ENCODE peak calls at places on chromosomes 3 and 15, in five cellular contexts. Y is A673, D is SHP77 treated with DMSO at 0.1 percent for 48 hours, Z is astrocyte of the cerebellum, P is COR-L47. L is an unnamed sample.

GRCh38 chr15:67137951-67138935 is 72.8 kb downstream of the SMAD3 start:
- DNase-seq in P (no peak), Y (no peak), Z (no peak), D (no peak), L (no peak)

GRCh38 chr3:101676219-101676764 is 640 bp downstream of the ZBTB11 start:
- DNase-seq in Y (peak; percentile 98), D (no peak), P (no peak), Z (peak; percentile 88), L (peak; percentile 96)

GRCh38 chr3:12983326-12983725 is 89.9 kb downstream of the IQSEC1 start:
- DNase-seq in P (no peak), Y (no peak), Z (no peak), D (no peak), L (no peak)

GRCh38 chr3:24060055-24060454 is 115.0 kb downstream of the NR1D2 start:
- DNase-seq in P (no peak), Z (peak; percentile 68), D (no peak), Y (no peak), L (no peak)

GRCh38 chr15:48002772-48003171 is 118.0 kb upstream of the SLC24A5 start:
- DNase-seq in Z (no peak), Y (no peak), D (no peak), P (peak; percentile 21), L (no peak)

GRCh38 chr3:139120336-139120971 is 75.8 kb upstream of the PRR23C start:
- DNase-seq in P (peak; percentile 22), D (no peak), Y (no peak), Z (peak; percentile 18), L (no peak)

GRCh38 chr3:64730651-64731050 is 42.9 kb upstream of the ADAMTS9 start:
- DNase-seq in Y (no peak), P (no peak), Z (no peak), D (no peak), L (no peak)

GRCh38 chr15:83210619-83211018 is 3.0 kb upstream of the HDGFL3 start:
- DNase-seq in P (peak; percentile 79), D (peak; percentile 24), Y (no peak), Z (no peak), L (peak; percentile 1)

GRCh38 chr3:107410606-107411005 is 33.4 kb downstream of the CCDC54 start:
- DNase-seq in D (no peak), Z (no peak), P (no peak), Y (no peak), L (no peak)

GRCh38 chr3:16402451-16402850 is 111.0 kb downstream of the RFTN1 start:
- DNase-seq in Y (no peak), Z (no peak), D (no peak), P (no peak), L (no peak)

GRCh38 chr15:87498545-87498944 is 758.0 kb downstream of the NTRK3 start:
- DNase-seq in P (no peak), Z (peak; percentile 52), Y (no peak), D (no peak), L (no peak)

GRCh38 chr15:70521576-70522322 is 241.6 kb downstream of the UACA start:
- DNase-seq in P (no peak), D (no peak), Z (no peak), Y (no peak), L (no peak)

GRCh38 chr3:94070341-94070911 is 7.6 kb downstream of the NSUN3 start:
- DNase-seq in D (no peak), Y (no peak), P (no peak), Z (no peak), L (no peak)

GRCh38 chr3:365268-365667 is 168.7 kb downstream of the CHL1 start:
- DNase-seq in D (no peak), Y (no peak), Z (no peak), P (no peak), L (no peak)

GRCh38 chr3:38634133-38634532 is 15.4 kb downstream of the SCN5A start:
- DNase-seq in Z (peak; percentile 20), P (no peak), D (no peak), Y (no peak), L (peak; percentile 37)

GRCh38 chr15:66290518-66290917 is 2.9 kb upstream of the DIS3L start:
- DNase-seq in Z (no peak), Y (no peak), D (no peak), P (no peak), L (no peak)

GRCh38 chr15:60390231-60390630 is 7.6 kb downstream of the ANXA2 start:
- DNase-seq in Z (no peak), D (no peak), Y (no peak), P (no peak), L (no peak)

GRCh38 chr3:52121459-52121795 is 32.8 kb downstream of the POC1A start:
- DNase-seq in P (no peak), D (no peak), Y (no peak), Z (no peak), L (no peak)

GRCh38 chr15:60125334-60125733 is 121.2 kb downstream of the FOXB1 start:
- DNase-seq in Y (no peak), Z (no peak), P (no peak), D (no peak), L (no peak)

GRCh38 chr15:81038975-81039607 is 38.4 kb downstream of the TLNRD1 start:
- DNase-seq in P (no peak), Y (no peak), D (no peak), Z (no peak), L (no peak)

GRCh38 chr15:60580650-60581415 is 101.9 kb upstream of the ICE2 start:
- DNase-seq in Y (peak; percentile 16), P (no peak), Z (peak; percentile 60), D (no peak), L (no peak)

GRCh38 chr3:31004025-31004678 is 109.7 kb upstream of the GADL1 start:
- DNase-seq in P (no peak), D (no peak), Z (peak; percentile 74), Y (no peak), L (no peak)

L was measured in RKO.